ENCODE peak calls at places on chromosomes 16 and 17, in seven cellular contexts. R is naive thymus-derived CD4-positive, alpha-beta T cell; I is pulmonary artery endothelial cell; N is NCI-H2107; V is fibroblast of the conjunctiva; G is skeletal muscle cell; O is AG10803. E is an unnamed sample.

GRCh38 chr17:82121660-82122629 is 23.9 kb upstream of the FASN start:
- DNase-seq in N (peak), G (no peak), O (no peak), V (no peak), I (no peak), R (no peak), E (no peak)

GRCh38 chr17:49976828-49977202 is 7.8 kb downstream of the DLX4 start:
- DNase-seq in N (no peak), V (no peak), R (no peak), I (no peak), G (no peak), O (no peak), E (no peak)

GRCh38 chr17:79579074-79579800 is 31.6 kb downstream of the RBFOX3 start:
- DNase-seq in R (no peak), I (no peak), G (no peak), O (no peak), V (no peak), N (no peak), E (no peak)

GRCh38 chr16:30710971-30711370 is 12.0 kb downstream of the SRCAP start:
- DNase-seq in G (no peak), O (no peak), N (no peak), R (no peak), V (no peak), I (no peak), E (no peak)

GRCh38 chr16:65769055-65769465 is 597.4 kb upstream of the CDH5 start:
- DNase-seq in I (peak), N (no peak), R (no peak), V (no peak), O (no peak), G (no peak), E (peak)

GRCh38 chr17:40303009-40303657 is 5.8 kb upstream of the RARA start:
- DNase-seq in V (peak), G (no peak), I (no peak), R (no peak), N (no peak), O (peak), E (peak)

GRCh38 chr16:80197790-80198201 is 343.0 kb upstream of the DYNLRB2 start:
- DNase-seq in R (no peak), N (no peak), V (peak), I (peak), O (peak), G (peak), E (peak)

GRCh38 chr16:67164599-67165061 is at the start of gene HSF4:
- DNase-seq in R (no peak), G (no peak), O (no peak), I (no peak), N (no peak), V (no peak), E (no peak)

GRCh38 chr16:73323880-73324279 is 276.0 kb upstream of the ZFHX3 start:
- DNase-seq in R (no peak), G (no peak), O (no peak), I (no peak), V (no peak), N (no peak), E (no peak)

GRCh38 chr17:78995761-78996451 is 13.7 kb downstream of the CANT1 start:
- DNase-seq in N (no peak), G (no peak), R (no peak), O (no peak), V (no peak), I (no peak), E (no peak)

GRCh38 chr17:65785109-65785508 is 223.7 kb upstream of the AXIN2 start:
- DNase-seq in O (peak), V (peak), N (no peak), I (peak), R (no peak), G (peak), E (peak)

GRCh38 chr17:41333098-41333497 is 17.5 kb downstream of the KRT33A start:
- DNase-seq in N (no peak), G (no peak), I (no peak), V (no peak), R (no peak), O (no peak), E (no peak)

GRCh38 chr17:33292184-33292980 is 713 bp downstream of the ASIC2 start:
- DNase-seq in V (no peak), R (no peak), O (no peak), I (no peak), G (no peak), N (no peak), E (no peak)

GRCh38 chr17:17794382-17794781 is 42.4 kb downstream of the SREBF1 start:
- DNase-seq in V (no peak), O (no peak), G (no peak), N (no peak), I (no peak), R (no peak), E (no peak)

GRCh38 chr16:67770371-67770991 is 35.9 kb downstream of the RANBP10 start:
- DNase-seq in O (no peak), G (no peak), V (no peak), I (peak), N (no peak), R (no peak), E (no peak)

GRCh38 chr16:55056585-55057520 is 126.2 kb downstream of the IRX5 start:
- DNase-seq in N (no peak), I (no peak), R (no peak), G (no peak), V (no peak), O (no peak), E (no peak)

GRCh38 chr17:75523647-75524046 is 1.9 kb upstream of the LLGL2 start:
- DNase-seq in I (no peak), G (no peak), N (no peak), O (no peak), V (no peak), R (no peak), E (no peak)

GRCh38 chr17:20992416-20992815 is 50.4 kb downstream of the USP22 start:
- DNase-seq in V (no peak), O (no peak), R (no peak), G (no peak), N (no peak), I (no peak), E (no peak)

GRCh38 chr17:80064696-80065095 is 28.3 kb downstream of the CCDC40 start:
- DNase-seq in N (no peak), O (no peak), I (no peak), V (no peak), G (no peak), R (no peak), E (no peak)

GRCh38 chr17:53822764-53823163 is at the start of gene KIF2B:
- DNase-seq in I (no peak), G (no peak), N (no peak), O (no peak), V (no peak), R (no peak), E (no peak)

GRCh38 chr16:89575247-89576172 is at the start of gene CPNE7:
- DNase-seq in O (no peak), V (no peak), I (no peak), R (peak), N (no peak), G (no peak), E (no peak)

GRCh38 chr16:19382887-19383816 is 34.5 kb upstream of the TMC5 start:
- DNase-seq in N (no peak), I (no peak), V (no peak), O (no peak), R (no peak), G (no peak), E (no peak)

GRCh38 chr16:70576431-70577255 is 53.0 kb downstream of the SF3B3 start:
- DNase-seq in N (peak), R (no peak), I (peak), O (peak), G (peak), V (no peak), E (peak)

GRCh38 chr16:14640538-14640937 is 7.8 kb downstream of the BFAR start:
- DNase-seq in I (no peak), R (no peak), G (no peak), V (no peak), N (no peak), O (no peak), E (no peak)

E was measured in bronchial epithelial cell.